ENCODE peak calls at places on chromosomes 6 and 20, in nine cellular contexts. U is heart right ventricle, M is DND-41, F is body of pancreas, V is esophagus muscularis mucosa, S is left lung, C is colonic mucosa, Y is WERI-Rb-1, J is aorta. G is an unnamed sample. For H3K9me3, the result is how much of the 10 kb centered on the place peaks cover.

GRCh38 chr20:45098096-45098773 is 2.7 kb downstream of the KCNS1 start:
- DNase-seq in F (no peak), Y (peak), S (no peak), M (no peak), V (no peak), J (no peak), C (peak), U (no peak), G (no peak)

GRCh38 chr6:5109436-5109835 is 24.3 kb downstream of the PPP1R3G start:
- DNase-seq in S (no peak), C (no peak), J (no peak), F (no peak), M (no peak), V (no peak), Y (no peak), U (no peak), G (no peak)

GRCh38 chr6:45710304-45710821 is 305.3 kb downstream of the CLIC5 start:
- DNase-seq in F (no peak), C (no peak), Y (no peak), V (no peak), S (peak), M (no peak), J (no peak), U (no peak), G (no peak)

GRCh38 chr20:11234181-11234969 is 560.6 kb upstream of the JAG1 start:
- DNase-seq in M (no peak), Y (no peak), F (no peak), C (no peak), U (no peak), S (no peak), J (no peak), V (no peak), G (no peak)

GRCh38 chr6:7176208-7176607 is 68.4 kb downstream of the RREB1 start:
- DNase-seq in S (no peak), M (no peak), V (peak), F (no peak), C (no peak), J (no peak), Y (no peak), U (no peak), G (no peak)

GRCh38 chr6:148307400-148307799 is 35.2 kb upstream of the SASH1 start:
- DNase-seq in F (no peak), V (no peak), U (no peak), C (no peak), Y (peak), J (no peak), S (no peak), M (no peak), G (no peak)

GRCh38 chr20:13243826-13244376 is 22.8 kb downstream of the ISM1 start:
- DNase-seq in F (no peak), V (no peak), M (no peak), J (no peak), C (no peak), Y (no peak), S (no peak), U (no peak), G (no peak)

GRCh38 chr6:149897015-149897697 is 757 bp downstream of the RAET1E start:
- DNase-seq in Y (no peak), J (peak), V (peak), U (peak), C (peak), S (peak), F (peak), M (no peak), G (peak)

GRCh38 chr6:135228486-135228885 is 47.4 kb downstream of the MYB start:
- DNase-seq in U (no peak), M (no peak), Y (no peak), C (no peak), S (no peak), F (no peak), J (no peak), V (no peak), G (no peak)

GRCh38 chr6:121890307-121890910 is 455.0 kb downstream of the GJA1 start:
- DNase-seq in F (no peak), J (no peak), V (no peak), S (no peak), Y (no peak), M (no peak), U (no peak), C (no peak), G (no peak)

GRCh38 chr6:82875573-82876185 is 190.0 kb downstream of the UBE3D start:
- DNase-seq in F (no peak), C (no peak), M (no peak), Y (no peak), J (no peak), S (no peak), V (peak), U (no peak), G (no peak)

DNA sequence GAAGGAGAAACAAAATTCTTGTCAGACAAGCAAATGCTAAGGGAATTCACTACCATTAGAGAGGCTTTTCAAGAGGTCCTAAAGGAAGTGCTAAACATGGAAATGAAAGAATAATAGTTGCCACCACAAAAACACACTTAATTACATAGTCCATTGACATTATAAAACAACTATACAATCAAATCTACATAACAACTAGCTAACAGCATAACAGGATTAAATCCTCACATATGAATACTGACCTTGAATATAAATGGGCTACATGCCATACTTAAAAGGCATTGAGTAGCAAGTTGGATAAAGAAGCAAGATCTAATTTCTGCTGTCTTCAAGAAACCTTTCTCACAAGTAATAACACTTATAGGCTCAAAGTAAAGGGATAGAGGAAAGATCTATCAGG is 811.5 kb upstream of the CITED2 start:
- DNase-seq in Y (no peak), C (no peak), F (no peak), V (no peak), S (no peak), M (no peak), J (no peak), U (no peak), G (no peak)
- H3K9me3 ChIP-seq in Y (under half), C (under half), F (under half), V (under half), S (under half), M (under half), J (under half), U (under half), G (under half)

DNA sequence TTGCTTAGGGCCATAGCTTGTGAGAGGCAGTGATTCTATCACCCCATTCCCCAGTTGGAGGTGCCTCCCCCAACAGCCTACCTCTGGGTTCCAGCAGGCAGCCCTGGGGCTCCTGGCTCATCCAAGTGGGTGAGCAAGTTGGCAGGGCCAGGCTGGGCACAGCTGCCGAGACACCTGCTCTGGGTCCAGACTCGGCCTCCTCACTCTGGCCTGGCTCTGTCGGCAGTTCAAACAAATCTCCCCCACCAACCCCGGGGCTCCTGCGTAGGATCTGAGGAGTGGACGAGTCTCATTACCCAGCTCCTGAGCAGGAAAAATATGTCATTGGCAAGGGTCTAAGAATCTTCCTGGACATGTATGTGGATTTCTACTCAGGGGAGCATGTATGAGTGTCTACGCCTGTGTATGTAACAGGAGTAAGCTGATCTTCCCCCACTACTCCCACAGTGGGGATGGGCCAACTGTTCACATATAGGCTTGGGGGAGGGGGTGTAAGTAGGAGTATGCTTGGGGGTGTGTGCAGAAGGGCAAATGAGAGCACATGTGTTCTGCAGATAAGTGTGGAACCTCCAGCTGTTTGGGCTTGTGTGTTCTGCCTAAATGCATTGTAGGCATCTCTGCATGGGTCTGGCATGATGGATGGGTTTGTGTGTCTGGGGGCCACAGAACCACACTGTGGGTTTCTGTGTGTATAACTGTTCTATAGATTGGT is 2.0 kb downstream of the ID1 start:
- DNase-seq in F (no peak), M (no peak), J (no peak), S (peak), V (no peak), U (peak), C (no peak), Y (peak), G (no peak)
- H3K4me3 ChIP-seq in F (no peak), M (no peak), J (peak), S (peak), V (peak), U (peak), C (peak), Y (peak), G (peak)

DNA sequence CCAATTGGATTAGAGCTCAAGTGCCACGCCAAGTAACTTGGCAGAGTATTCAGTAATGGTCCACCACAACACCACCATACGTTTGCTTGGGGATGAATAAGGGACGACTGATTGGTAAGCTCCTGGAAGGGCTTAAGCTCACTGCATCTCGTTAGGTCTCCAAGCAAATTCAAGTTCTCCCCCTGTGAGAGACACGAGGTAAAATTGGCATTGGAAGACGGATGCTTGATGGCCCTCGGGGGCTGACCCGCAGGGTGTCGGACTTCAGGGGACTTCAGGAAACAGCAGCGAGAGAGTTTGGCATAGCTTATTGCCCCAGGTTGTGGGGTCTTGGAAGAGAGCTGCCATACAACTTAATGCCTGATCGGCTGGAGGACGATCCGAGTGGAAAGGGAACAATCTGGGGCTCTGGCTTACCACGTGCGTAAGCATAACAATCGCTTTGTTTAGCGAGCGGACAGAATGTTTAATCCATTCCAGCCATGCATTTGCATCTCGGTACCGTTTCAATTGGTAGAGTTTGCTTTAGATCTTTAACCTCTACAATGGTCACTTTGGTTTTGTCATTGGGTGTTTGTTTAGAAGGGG is 4.8 kb upstream of the ZNFX1 start:
- DNase-seq in U (no peak), M (no peak), Y (no peak), C (no peak), F (no peak), V (no peak), S (no peak), J (no peak), G (no peak)
- H3K9me3 ChIP-seq in U (under half), M (half or more), Y (under half), C (under half), F (under half), V (under half), S (half or more), J (under half), G (under half)

DNA sequence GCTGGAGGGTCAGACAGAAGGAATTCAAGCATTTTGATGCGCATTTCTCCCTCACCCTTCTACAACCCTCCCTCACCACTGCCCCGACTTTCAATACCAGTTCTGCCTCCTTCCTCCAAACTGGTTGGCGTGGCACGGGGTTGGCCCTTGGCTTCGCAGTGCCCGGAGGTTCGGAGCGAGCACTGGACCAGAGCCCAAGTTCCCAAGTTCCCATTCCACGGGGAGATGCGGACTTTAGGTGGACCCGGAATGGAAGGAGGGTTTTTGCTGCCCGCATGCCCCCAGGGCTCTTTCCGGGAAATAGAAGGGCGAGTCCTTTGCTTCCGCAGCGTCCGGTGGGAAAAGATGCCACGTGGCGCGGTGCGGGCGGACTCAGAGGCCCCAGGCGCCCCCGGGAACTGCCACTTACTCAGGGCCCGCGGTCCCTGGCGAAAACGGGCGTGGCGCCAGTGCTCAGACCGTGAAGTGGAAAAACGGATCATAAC is 8.0 kb upstream of the LAMP5 start:
- DNase-seq in U (no peak), Y (no peak), S (no peak), V (no peak), M (no peak), C (no peak), F (no peak), J (no peak), G (no peak)
- H3K4me3 ChIP-seq in U (peak), Y (no peak), S (no peak), V (no peak), M (no peak), C (no peak), F (no peak), J (no peak), G (peak)

GRCh38 chr6:104201557-104201956 is 658.2 kb downstream of the HACE1 start:
- DNase-seq in F (no peak), C (no peak), M (no peak), U (no peak), V (no peak), J (no peak), Y (no peak), S (no peak), G (no peak)
- H3K9me3 ChIP-seq in F (under half), C (under half), M (under half), U (under half), V (under half), J (under half), Y (under half), S (under half), G (under half)